ENCODE peak calls at places on chromosomes 6 and 20, in nine cellular contexts. G is anterior cingulate cortex, O is GOT3, C is A549, H is thoracic aorta, Y is fibroblast of lung, M is iPS-NIHi11, L is head of caudate nucleus, K is NCI-H1930. R is an unnamed sample.

GRCh38 chr6:167098825-167099225 is 24.1 kb upstream of the CCR6 start:
- DNase-seq in G (no peak), O (no peak), C (no peak), H (no peak), Y (no peak), M (no peak), L (no peak), K (no peak), R (no peak)

GRCh38 chr6:135600086-135600702 is 102.7 kb upstream of the AHI1 start:
- DNase-seq in G (no peak), O (no peak), C (no peak), H (no peak), Y (no peak), M (no peak), L (no peak), K (no peak), R (no peak)

GRCh38 chr6:169371344-169372144 is 117.9 kb upstream of the THBS2 start:
- DNase-seq in G (no peak), O (no peak), C (peak), H (no peak), Y (peak), M (peak), L (no peak), K (peak), R (peak)

GRCh38 chr6:155481215-155481614 is 25.6 kb upstream of the NOX3 start:
- DNase-seq in G (no peak), O (no peak), C (no peak), H (no peak), Y (peak), M (no peak), L (no peak), K (no peak), R (no peak)

GRCh38 chr20:32338665-32339064 is 19.5 kb upstream of the ASXL1 start:
- DNase-seq in G (no peak), O (no peak), C (no peak), H (no peak), Y (no peak), M (no peak), L (no peak), K (no peak), R (no peak)

GRCh38 chr20:44967207-44967807 is 995 bp downstream of the STK4 start:
- DNase-seq in G (no peak), O (no peak), C (no peak), H (no peak), Y (no peak), M (no peak), L (no peak), K (no peak), R (no peak)

GRCh38 chr6:41524634-41525011 is 21.6 kb upstream of the FOXP4 start:
- DNase-seq in G (no peak), O (no peak), C (no peak), H (no peak), Y (no peak), M (no peak), L (no peak), K (no peak), R (no peak)

GRCh38 chr6:95648636-95649035 is 71.3 kb downstream of the MANEA start:
- DNase-seq in G (no peak), O (no peak), C (no peak), H (no peak), Y (no peak), M (no peak), L (no peak), K (no peak), R (no peak)

GRCh38 chr20:10715035-10715434 is 41.2 kb upstream of the JAG1 start:
- DNase-seq in G (no peak), O (no peak), C (peak), H (no peak), Y (peak), M (no peak), L (no peak), K (no peak), R (peak)

GRCh38 chr6:79798841-79799240 is 148.5 kb downstream of the ELOVL4 start:
- DNase-seq in G (no peak), O (no peak), C (no peak), H (no peak), Y (no peak), M (no peak), L (no peak), K (no peak), R (no peak)

GRCh38 chr20:44038681-44039123 is 124.0 kb downstream of the TOX2 start:
- DNase-seq in G (peak), O (no peak), C (no peak), H (no peak), Y (no peak), M (no peak), L (peak), K (no peak), R (no peak)

GRCh38 chr6:31462026-31462963 is 35.6 kb upstream of the MICB start:
- DNase-seq in G (no peak), O (no peak), C (no peak), H (no peak), Y (peak), M (no peak), L (no peak), K (no peak), R (no peak)

R was measured in T1000.